ENCODE peak calls at places on chromosomes 5 and 9, in ten cellular contexts. Y is stomach; B is mesendoderm; P is mammary epithelial cell; U is CD8-positive, alpha-beta memory T cell; K is brain microvascular endothelial cell; S is CD4-positive, alpha-beta memory T cell; J is WERI-Rb-1; I is left ventricle myocardium inferior; G is heart left ventricle. V is an unnamed sample.
A peak's percentile ranks its signal among the peaks of the same experiment; 100 is the strongest.

GRCh38 chr5:102668220-102668930 is 86.7 kb upstream of the PAM start:
- DNase-seq in K (no peak), U (no peak), J (peak; percentile 38), P (no peak), Y (no peak), G (no peak), S (no peak), B (peak; percentile 34), I (no peak), V (no peak)

GRCh38 chr5:13378073-13378472 is 566.4 kb downstream of the DNAH5 start:
- DNase-seq in Y (no peak), S (no peak), I (no peak), G (no peak), B (no peak), U (no peak), P (peak; percentile 72), K (no peak), J (no peak), V (no peak)

GRCh38 chr9:13278368-13279246 is 885 bp downstream of the MPDZ start:
- DNase-seq in B (peak; percentile 70), J (peak; percentile 20), U (no peak), Y (peak; percentile 26), S (no peak), K (peak; percentile 87), G (peak; percentile 61), P (peak; percentile 30), I (peak; percentile 51), V (peak; percentile 47)

GRCh38 chr5:33772276-33772990 is 119.4 kb downstream of the ADAMTS12 start:
- DNase-seq in J (no peak), P (peak; percentile 87), Y (no peak), K (no peak), U (no peak), I (no peak), S (no peak), G (no peak), B (no peak), V (no peak)

GRCh38 chr9:37392272-37392671 is 30.2 kb upstream of the GRHPR start:
- DNase-seq in U (no peak), Y (no peak), B (peak; percentile 54), I (no peak), S (no peak), G (no peak), J (no peak), P (no peak), K (no peak), V (no peak)

GRCh38 chr9:91724068-91724440 is 226.0 kb downstream of the ROR2 start:
- DNase-seq in U (no peak), K (no peak), I (no peak), S (no peak), B (no peak), P (no peak), G (no peak), J (no peak), Y (no peak), V (no peak)

GRCh38 chr9:126386088-126386487 is 59.5 kb downstream of the MVB12B start:
- DNase-seq in U (no peak), P (no peak), Y (no peak), G (no peak), J (no peak), S (no peak), B (peak; percentile 62), I (no peak), K (no peak), V (no peak)

GRCh38 chr9:76107487-76107886 is 217.0 kb downstream of the PCSK5 start:
- DNase-seq in G (peak; percentile 48), I (no peak), S (no peak), P (no peak), B (no peak), U (no peak), K (no peak), Y (no peak), J (no peak), V (no peak)

GRCh38 chr9:128987800-128988199 is 40.3 kb downstream of the NUP188 start:
- DNase-seq in U (no peak), Y (no peak), P (peak; percentile 64), I (no peak), K (peak; percentile 69), S (no peak), B (no peak), J (no peak), G (no peak), V (no peak)

GRCh38 chr5:157215826-157216167 is 35.2 kb downstream of the ITK start:
- DNase-seq in G (no peak), Y (no peak), U (no peak), S (no peak), K (no peak), I (no peak), P (no peak), J (no peak), B (peak; percentile 45), V (no peak)

GRCh38 chr9:133664173-133664572 is 28.0 kb downstream of the DBH start:
- DNase-seq in I (no peak), B (no peak), S (no peak), G (no peak), K (no peak), U (no peak), P (no peak), J (no peak), Y (no peak), V (no peak)

GRCh38 chr9:76912631-76913275 is 6.8 kb upstream of the PRUNE2 start:
- DNase-seq in S (no peak), I (no peak), P (peak; percentile 35), Y (no peak), K (peak; percentile 37), J (no peak), U (no peak), B (no peak), G (no peak), V (no peak)

GRCh38 chr5:35319231-35320002 is 89.1 kb upstream of the PRLR start:
- DNase-seq in J (no peak), Y (peak; percentile 52), B (no peak), K (peak; percentile 57), G (peak; percentile 66), U (no peak), I (peak; percentile 39), S (no peak), P (peak; percentile 47), V (peak; percentile 61)
- H3K27ac ChIP-seq in J (no peak overlapping the region), Y (no peak overlapping the region), B (no peak overlapping the region), K (no peak overlapping the region), G (no peak overlapping the region), U (no peak overlapping the region), I (no peak overlapping the region), S (no peak overlapping the region), P (no peak overlapping the region), V (no peak overlapping the region)

GRCh38 chr5:142215915-142216681 is 107.5 kb downstream of the NDFIP1 start:
- DNase-seq in B (peak; percentile 59), G (peak; percentile 72), U (no peak), P (peak; percentile 95), I (peak; percentile 60), S (no peak), Y (no peak), K (peak; percentile 97), J (no peak), V (peak; percentile 81)
- H3K27ac ChIP-seq in B (no peak overlapping the region), G (no peak overlapping the region), U (no peak overlapping the region), P (peak overlapping the region; percentile 58), I (peak overlapping the region; percentile 69), S (no peak overlapping the region), Y (peak overlapping the region; percentile 77), K (peak overlapping the region; percentile 53), J (no peak overlapping the region), V (peak overlapping the region; percentile 78)

GRCh38 chr5:179595916-179596315 is 27.6 kb downstream of the HNRNPH1 start:
- DNase-seq in P (no peak), S (no peak), G (no peak), Y (no peak), J (no peak), U (no peak), K (peak; percentile 74), B (no peak), I (no peak), V (no peak)
- H3K27ac ChIP-seq in P (no peak overlapping the region), S (no peak overlapping the region), G (no peak overlapping the region), Y (no peak overlapping the region), J (no peak overlapping the region), U (no peak overlapping the region), K (peak overlapping the region; percentile 11), B (no peak overlapping the region), I (no peak overlapping the region), V (no peak overlapping the region)

GRCh38 chr5:1182633-1183423 is 18.6 kb upstream of the SLC6A19 start:
- DNase-seq in P (no peak), J (no peak), U (no peak), Y (peak; percentile 57), B (no peak), K (no peak), I (peak; percentile 17), G (no peak), S (no peak), V (no peak)
- H3K27ac ChIP-seq in P (no peak overlapping the region), J (no peak overlapping the region), U (no peak overlapping the region), Y (no peak overlapping the region), B (no peak overlapping the region), K (no peak overlapping the region), I (peak overlapping the region; percentile 56), G (no peak overlapping the region), S (no peak overlapping the region), V (no peak overlapping the region)

GRCh38 chr5:53490747-53491146 is 10.3 kb downstream of the FST start:
- DNase-seq in I (no peak), U (no peak), K (peak; percentile 42), P (peak; percentile 93), S (no peak), Y (no peak), J (no peak), B (no peak), G (no peak), V (no peak)
- H3K27ac ChIP-seq in I (no peak overlapping the region), U (no peak overlapping the region), K (peak overlapping the region; percentile 46), P (peak overlapping the region; percentile 79), S (no peak overlapping the region), Y (no peak overlapping the region), J (peak overlapping the region; percentile 34), B (no peak overlapping the region), G (no peak overlapping the region), V (no peak overlapping the region)

V was measured in lung.